ENCODE peak calls at places on chromosomes 6 and 20, in five cellular contexts. F is adrenal gland, R is testis, T is Peyer's patch, G is tibial nerve. V is an unnamed sample.

GRCh38 chr20:35271904-35272303 is 6.0 kb downstream of the MMP24OS start:
- DNase-seq in F (no peak), R (no peak), T (no peak), G (no peak), V (no peak)

GRCh38 chr20:24683676-24684075 is 214.2 kb downstream of the SYNDIG1 start:
- DNase-seq in F (peak; percentile 2), R (no peak), T (no peak), G (no peak), V (peak; percentile 33)

GRCh38 chr20:64164123-64164836 is at the start of gene MYT1:
- DNase-seq in F (no peak), R (no peak), T (no peak), G (no peak), V (no peak)

GRCh38 chr6:69022991-69023390 is 387.9 kb downstream of the ADGRB3 start:
- DNase-seq in F (no peak), R (no peak), T (no peak), G (no peak), V (no peak)

GRCh38 chr6:97459535-97459934 is 176.5 kb upstream of the MMS22L start:
- DNase-seq in F (no peak), R (no peak), T (no peak), G (no peak), V (no peak)

GRCh38 chr6:113529191-113529590 is 328.0 kb upstream of the MARCKS start:
- DNase-seq in F (no peak), R (no peak), T (no peak), G (no peak), V (no peak)

GRCh38 chr6:48834706-48835105 is 628.3 kb downstream of the MMUT start:
- DNase-seq in F (no peak), R (no peak), T (no peak), G (no peak), V (no peak)

GRCh38 chr6:45930419-45931059 is 85.1 kb downstream of the CLIC5 start:
- DNase-seq in F (peak; percentile 64), R (peak; percentile 87), T (peak; percentile 55), G (peak; percentile 89), V (no peak)

GRCh38 chr6:108250240-108250866 is 10.5 kb downstream of the SNX3 start:
- DNase-seq in F (no peak), R (no peak), T (no peak), G (no peak), V (no peak)

GRCh38 chr6:153038378-153038777 is 35.9 kb upstream of the MTRF1L start:
- DNase-seq in F (no peak), R (no peak), T (no peak), G (no peak), V (no peak)

GRCh38 chr20:3483784-3484183 is 13.0 kb downstream of the ATRN start:
- DNase-seq in F (no peak), R (no peak), T (no peak), G (no peak), V (no peak)

GRCh38 chr6:169099411-169100202 is 154.0 kb downstream of the THBS2 start:
- DNase-seq in F (no peak), R (no peak), T (no peak), G (no peak), V (no peak)

GRCh38 chr6:152426276-152426675 is 210.9 kb downstream of the SYNE1 start:
- DNase-seq in F (no peak), R (no peak), T (no peak), G (no peak), V (no peak)

GRCh38 chr6:79605061-79605460 is 26.1 kb upstream of the SH3BGRL2 start:
- DNase-seq in F (no peak), R (no peak), T (no peak), G (no peak), V (no peak)

GRCh38 chr20:61123286-61123685 is 128.8 kb upstream of the CDH4 start:
- DNase-seq in F (no peak), R (no peak), T (no peak), G (no peak), V (no peak)

GRCh38 chr6:125983246-125983945 is 2.9 kb upstream of the TRMT11 start:
- DNase-seq in F (no peak), R (no peak), T (no peak), G (no peak), V (no peak)

GRCh38 chr6:148535976-148536375 is 193.3 kb downstream of the SASH1 start:
- DNase-seq in F (no peak), R (no peak), T (no peak), G (no peak), V (no peak)

GRCh38 chr20:62825994-62826645 is 9.3 kb downstream of the COL9A3 start:
- DNase-seq in F (no peak), R (no peak), T (peak; percentile 40), G (no peak), V (no peak)

GRCh38 chr20:46810442-46811327 is 84.0 kb upstream of the EYA2 start:
- DNase-seq in F (no peak), R (no peak), T (no peak), G (no peak), V (no peak)

GRCh38 chr6:39962831-39963230 is 28.6 kb upstream of the MOCS1 start:
- DNase-seq in F (no peak), R (no peak), T (no peak), G (no peak), V (no peak)

GRCh38 chr20:24492031-24492607 is 22.7 kb downstream of the SYNDIG1 start:
- DNase-seq in F (no peak), R (no peak), T (no peak), G (no peak), V (no peak)

GRCh38 chr20:51803157-51803854 is 985 bp upstream of the SALL4 start:
- DNase-seq in F (no peak), R (no peak), T (no peak), G (no peak), V (no peak)

GRCh38 chr20:62170536-62170935 is 12.3 kb upstream of the MTG2 start:
- DNase-seq in F (no peak), R (no peak), T (no peak), G (no peak), V (no peak)

GRCh38 chr6:109420751-109421150 is 19.7 kb downstream of the PPIL6 start:
- DNase-seq in F (no peak), R (no peak), T (no peak), G (no peak), V (no peak)

GRCh38 chr6:100818066-100818465 is 63.1 kb downstream of the ASCC3 start:
- DNase-seq in F (no peak), R (no peak), T (no peak), G (no peak), V (no peak)

GRCh38 chr6:128495536-128496333 is 24.7 kb downstream of the PTPRK start:
- DNase-seq in F (no peak), R (no peak), T (no peak), G (no peak), V (no peak)

GRCh38 chr20:31705598-31706597 is 16.8 kb downstream of the BCL2L1 start:
- DNase-seq in F (no peak), R (no peak), T (no peak), G (no peak), V (no peak)

GRCh38 chr6:13172294-13172693 is 156.0 kb downstream of the TBC1D7 start:
- DNase-seq in F (no peak), R (no peak), T (no peak), G (no peak), V (no peak)

GRCh38 chr20:63701051-63701328 is 4.5 kb downstream of the TNFRSF6B start:
- DNase-seq in F (no peak), R (no peak), T (no peak), G (no peak), V (peak; percentile 55)

GRCh38 chr6:148440877-148441453 is 98.3 kb downstream of the SASH1 start:
- DNase-seq in F (peak; percentile 48), R (peak; percentile 73), T (no peak), G (peak; percentile 52), V (no peak)

GRCh38 chr6:157235600-157236039 is 87.7 kb downstream of the TMEM242 start:
- DNase-seq in F (peak; percentile 50), R (peak; percentile 54), T (peak; percentile 49), G (peak; percentile 50), V (peak; percentile 81)

GRCh38 chr20:60037120-60037499 is 78.9 kb downstream of the CDH26 start:
- DNase-seq in F (no peak), R (no peak), T (no peak), G (no peak), V (no peak)

GRCh38 chr6:11039040-11039439 is 5.1 kb downstream of the ELOVL2 start:
- DNase-seq in F (no peak), R (no peak), T (no peak), G (no peak), V (no peak)

GRCh38 chr6:49676671-49677281 is 36.6 kb downstream of the CRISP2 start:
- DNase-seq in F (no peak), R (no peak), T (no peak), G (no peak), V (no peak)

GRCh38 chr6:29666826-29667130 is 9.9 kb downstream of the MOG start:
- DNase-seq in F (no peak), R (no peak), T (no peak), G (no peak), V (no peak)

GRCh38 chr6:125114248-125114858 is 39.2 kb upstream of the TPD52L1 start:
- DNase-seq in F (no peak), R (peak; percentile 84), T (no peak), G (peak; percentile 92), V (no peak)

GRCh38 chr20:32325706-32326506 is 32.2 kb upstream of the ASXL1 start:
- DNase-seq in F (no peak), R (no peak), T (no peak), G (no peak), V (no peak)

GRCh38 chr20:57748601-57749130 is 38.9 kb upstream of the PMEPA1 start:
- DNase-seq in F (peak; percentile 77), R (peak; percentile 72), T (peak; percentile 17), G (peak; percentile 62), V (peak; percentile 83)

DNA sequence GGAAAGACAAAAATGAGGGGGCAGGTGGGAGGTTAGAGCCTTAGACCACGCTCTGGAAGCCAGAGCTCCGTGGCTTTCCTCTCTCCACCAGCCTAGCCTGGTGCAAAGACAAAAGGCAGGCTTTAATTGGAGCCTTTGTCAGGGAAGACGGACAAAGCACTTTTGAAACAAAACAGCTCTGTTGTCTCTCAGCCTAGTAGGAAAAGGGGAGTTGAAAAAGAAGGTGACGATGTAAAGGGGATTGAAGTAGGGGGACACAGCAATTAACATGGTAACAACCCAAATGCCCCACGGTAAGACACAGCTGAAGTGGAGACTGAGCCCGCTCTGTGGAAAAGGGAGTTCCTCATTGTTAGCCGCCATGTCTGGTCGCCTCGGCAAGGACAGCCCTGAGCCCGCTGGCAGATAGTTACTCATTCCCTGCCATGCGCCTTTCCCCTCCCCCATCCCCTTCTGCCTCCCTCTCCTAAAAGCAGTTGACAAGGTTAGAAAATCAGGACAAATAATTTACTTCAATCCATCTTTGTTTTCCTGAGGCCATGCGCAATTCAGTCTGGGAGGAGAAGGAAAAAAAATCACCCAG is 93.0 kb downstream of the TCP11 start:
- DNase-seq in F (peak; percentile 73), R (peak; percentile 59), T (no peak), G (no peak), V (no peak)
- H3K4me1 ChIP-seq in F (peaks cover 98% of the 10 kb centered on the region), R (peaks cover 80% of the 10 kb centered on the region), T (peaks cover 3% of the 10 kb centered on the region), G (peaks cover 85% of the 10 kb centered on the region), V (peaks cover 93% of the 10 kb centered on the region)

GRCh38 chr6:6319947-6320811 is at the start of gene F13A1:
- DNase-seq in F (peak; percentile 28), R (no peak), T (no peak), G (no peak), V (no peak)
- TF ChIP-seq POLR2A in F (peak; percentile 42), R (no peak), T (no peak), G (no peak), V (no peak)

GRCh38 chr20:48721324-48722001 is 106.3 kb downstream of the PREX1 start:
- DNase-seq in F (no peak), R (no peak), T (peak; percentile 44), G (no peak), V (no peak)
- H3K4me1 ChIP-seq in F (peaks cover 47% of the 10 kb centered on the region), R (peaks cover 15% of the 10 kb centered on the region), T (peaks cover 58% of the 10 kb centered on the region), G (peaks cover 68% of the 10 kb centered on the region), V (peaks cover 30% of the 10 kb centered on the region)

GRCh38 chr6:866316-866715 is 173.4 kb upstream of the EXOC2 start:
- DNase-seq in F (no peak), R (no peak), T (no peak), G (no peak), V (no peak)
- TF ChIP-seq POLR2A in F (no peak), R (no peak), T (no peak), G (no peak), V (no peak)

V was measured in suprapubic skin.